ENCODE peak calls at places on chromosomes 13 and 19, in eight cellular contexts. N is GM04503; S is right lobe of liver; I is activated naive CD8-positive, alpha-beta T cell treated with anti-CD3 and anti-CD28 coated beads, Interleukin-2, amount 50 U/mL, for 24 hours; J is prostate gland; X is lung; E is ELR; V is AML-193. D is an unnamed sample.

GRCh38 chr13:114130131-114130707 is 2.2 kb downstream of the RASA3 start:
- DNase-seq in N (no peak), S (no peak), I (no peak), J (no peak), X (no peak), E (peak), V (no peak), D (no peak)

GRCh38 chr13:95677564-95678386 is 836 bp downstream of the DNAJC3 start:
- DNase-seq in N (no peak), S (no peak), I (no peak), J (peak), X (peak), E (peak), V (no peak), D (no peak)

GRCh38 chr13:101157261-101157660 is 259.0 kb downstream of the NALCN start:
- DNase-seq in N (no peak), S (no peak), I (no peak), J (no peak), X (no peak), E (peak), V (no peak), D (no peak)

GRCh38 chr13:31011193-31011860 is 78.9 kb downstream of the TEX26 start:
- DNase-seq in N (no peak), S (no peak), I (no peak), J (no peak), X (no peak), E (no peak), V (no peak), D (no peak)

GRCh38 chr19:41843371-41843770 is 1.1 kb downstream of the LYPD4 start:
- DNase-seq in N (no peak), S (no peak), I (no peak), J (no peak), X (no peak), E (no peak), V (no peak), D (no peak)

GRCh38 chr13:20191902-20192469 is 752 bp downstream of the GJB2 start:
- DNase-seq in N (no peak), S (peak), I (peak), J (no peak), X (no peak), E (peak), V (no peak), D (no peak)

GRCh38 chr19:34075661-34076091 is 96.6 kb upstream of the LSM14A start:
- DNase-seq in N (no peak), S (no peak), I (no peak), J (no peak), X (no peak), E (peak), V (no peak), D (no peak)

GRCh38 chr19:18419699-18420460 is 682 bp downstream of the SSBP4 start:
- DNase-seq in N (no peak), S (no peak), I (peak), J (no peak), X (no peak), E (peak), V (no peak), D (no peak)

GRCh38 chr13:33649212-33649917 is 168.6 kb upstream of the RFC3 start:
- DNase-seq in N (peak), S (no peak), I (no peak), J (no peak), X (no peak), E (peak), V (no peak), D (no peak)

GRCh38 chr13:73698859-73699258 is 435.3 kb downstream of the KLF12 start:
- DNase-seq in N (no peak), S (no peak), I (no peak), J (no peak), X (no peak), E (peak), V (no peak), D (no peak)

GRCh38 chr19:19606021-19606420 is 12.5 kb downstream of the PBX4 start:
- DNase-seq in N (no peak), S (no peak), I (no peak), J (no peak), X (no peak), E (peak), V (no peak), D (peak)

GRCh38 chr13:46515793-46516192 is 37.2 kb upstream of the LRCH1 start:
- DNase-seq in N (no peak), S (no peak), I (no peak), J (no peak), X (no peak), E (no peak), V (no peak), D (no peak)

GRCh38 chr19:13026478-13026999 is 31.3 kb downstream of the NFIX start:
- DNase-seq in N (no peak), S (no peak), I (no peak), J (no peak), X (no peak), E (peak), V (no peak), D (no peak)

GRCh38 chr19:43229315-43229714 is 23.9 kb upstream of the PSG4 start:
- DNase-seq in N (no peak), S (no peak), I (no peak), J (no peak), X (no peak), E (peak), V (no peak), D (no peak)

GRCh38 chr13:85197431-85197830 is 601.8 kb downstream of the SLITRK6 start:
- DNase-seq in N (no peak), S (no peak), I (no peak), J (no peak), X (no peak), E (no peak), V (no peak), D (no peak)

GRCh38 chr13:71644579-71644978 is 222.4 kb downstream of the DACH1 start:
- DNase-seq in N (no peak), S (no peak), I (no peak), J (no peak), X (no peak), E (no peak), V (no peak), D (no peak)

GRCh38 chr19:35045667-35046300 is 4.3 kb downstream of the HPN start:
- DNase-seq in N (no peak), S (no peak), I (peak), J (no peak), X (no peak), E (peak), V (peak), D (no peak)

GRCh38 chr13:106145997-106146864 is 389.2 kb downstream of the EFNB2 start:
- DNase-seq in N (no peak), S (no peak), I (no peak), J (no peak), X (peak), E (no peak), V (no peak), D (no peak)

GRCh38 chr13:21676611-21677021 is 5.7 kb downstream of the FGF9 start:
- DNase-seq in N (no peak), S (no peak), I (peak), J (no peak), X (no peak), E (peak), V (no peak), D (no peak)

GRCh38 chr13:40342901-40343300 is 323.5 kb downstream of the FOXO1 start:
- DNase-seq in N (no peak), S (no peak), I (no peak), J (no peak), X (no peak), E (no peak), V (no peak), D (no peak)

GRCh38 chr13:41694902-41695301 is 237.6 kb downstream of the RGCC start:
- DNase-seq in N (peak), S (no peak), I (no peak), J (peak), X (peak), E (peak), V (no peak), D (no peak)

GRCh38 chr13:113796211-113796875 is 37.3 kb downstream of the TMEM255B start:
- DNase-seq in N (no peak), S (no peak), I (no peak), J (no peak), X (no peak), E (no peak), V (no peak), D (no peak)

GRCh38 chr13:25738342-25738771 is 313.5 kb downstream of the SHISA2 start:
- DNase-seq in N (no peak), S (no peak), I (no peak), J (no peak), X (no peak), E (peak), V (no peak), D (no peak)

GRCh38 chr19:57789288-57789687 is 19.8 kb downstream of the ZNF586 start:
- DNase-seq in N (no peak), S (no peak), I (no peak), J (no peak), X (no peak), E (no peak), V (no peak), D (no peak)

GRCh38 chr13:60881507-60881906 is 484.5 kb downstream of the TDRD3 start:
- DNase-seq in N (no peak), S (no peak), I (no peak), J (no peak), X (no peak), E (no peak), V (no peak), D (no peak)

GRCh38 chr19:29530549-29531457 is 5.0 kb downstream of the VSTM2B start:
- DNase-seq in N (no peak), S (peak), I (no peak), J (no peak), X (no peak), E (no peak), V (no peak), D (no peak)

GRCh38 chr19:34838248-34838647 is 65.2 kb upstream of the ZNF599 start:
- DNase-seq in N (no peak), S (no peak), I (no peak), J (no peak), X (no peak), E (peak), V (no peak), D (no peak)

GRCh38 chr13:113852536-113853517 is 11.0 kb downstream of the GAS6 start:
- DNase-seq in N (no peak), S (peak), I (no peak), J (no peak), X (no peak), E (no peak), V (no peak), D (no peak)

GRCh38 chr19:58572818-58573657 is at the start of gene MZF1:
- DNase-seq in N (peak), S (peak), I (peak), J (peak), X (peak), E (peak), V (no peak), D (peak)

GRCh38 chr19:53828531-53828930 is 4.4 kb upstream of the NLRP12 start:
- DNase-seq in N (no peak), S (no peak), I (no peak), J (no peak), X (no peak), E (no peak), V (no peak), D (no peak)

GRCh38 chr13:99215466-99215865 is 14.8 kb downstream of the UBAC2 start:
- DNase-seq in N (no peak), S (no peak), I (peak), J (no peak), X (no peak), E (no peak), V (no peak), D (peak)

GRCh38 chr19:55620410-55620809 is 4.0 kb downstream of the ZNF784 start:
- DNase-seq in N (no peak), S (no peak), I (peak), J (no peak), X (no peak), E (no peak), V (peak), D (no peak)

GRCh38 chr13:73945871-73946270 is 188.3 kb downstream of the KLF12 start:
- DNase-seq in N (no peak), S (no peak), I (no peak), J (peak), X (no peak), E (no peak), V (no peak), D (no peak)

GRCh38 chr19:8336665-8337064 is 6.4 kb downstream of the KANK3 start:
- DNase-seq in N (no peak), S (no peak), I (no peak), J (no peak), X (no peak), E (no peak), V (no peak), D (no peak)